ENCODE peak calls at places on chromosomes 6 and 20, in five cellular contexts. M is anterior cingulate cortex; H is stimulated activated CD4-positive, alpha-beta T cell treated with anti-CD3 and anti-CD28 coated beads, Interleukin-4, amount 100 ng/mL, for 48 hours; Y is testis; A is ELR. C is an unnamed sample.

GRCh38 chr6:128696651-128697391 is 176.4 kb upstream of the PTPRK start:
- DNase-seq in M (no peak), H (no peak), Y (no peak), A (peak), C (no peak)

GRCh38 chr20:56826971-56827645 is 198.0 kb downstream of the TFAP2C start:
- DNase-seq in M (no peak), H (no peak), Y (no peak), A (peak), C (no peak)

GRCh38 chr6:167056370-167056769 is 57.2 kb downstream of the CEP43 start:
- DNase-seq in M (no peak), H (no peak), Y (no peak), A (no peak), C (no peak)

GRCh38 chr6:154202334-154202733 is 154.3 kb downstream of the IPCEF1 start:
- DNase-seq in M (no peak), H (no peak), Y (no peak), A (no peak), C (no peak)

GRCh38 chr6:138970856-138971425 is 17.1 kb downstream of the REPS1 start:
- DNase-seq in M (no peak), H (no peak), Y (no peak), A (peak), C (no peak)

GRCh38 chr6:47247227-47247797 is 62.4 kb downstream of the TNFRSF21 start:
- DNase-seq in M (no peak), H (no peak), Y (no peak), A (no peak), C (no peak)

GRCh38 chr6:29651413-29652197 is 5.3 kb upstream of the MOG start:
- DNase-seq in M (no peak), H (no peak), Y (no peak), A (peak), C (no peak)

GRCh38 chr20:58892932-58893224 is 40.4 kb downstream of the GNAS start:
- DNase-seq in M (no peak), H (no peak), Y (no peak), A (no peak), C (no peak)

GRCh38 chr20:45450097-45450818 is 19.3 kb upstream of the WFDC2 start:
- DNase-seq in M (no peak), H (no peak), Y (peak), A (peak), C (no peak)

GRCh38 chr6:21200056-21200870 is 393.3 kb upstream of the SOX4 start:
- DNase-seq in M (no peak), H (no peak), Y (no peak), A (no peak), C (no peak)

GRCh38 chr6:104431096-104431495 is 428.6 kb downstream of the HACE1 start:
- DNase-seq in M (no peak), H (no peak), Y (no peak), A (no peak), C (no peak)

GRCh38 chr6:130405549-130405948 is 39.7 kb downstream of the TMEM200A start:
- DNase-seq in M (no peak), H (no peak), Y (no peak), A (no peak), C (no peak)

GRCh38 chr6:168870982-168871381 is 382.7 kb downstream of the THBS2 start:
- DNase-seq in M (no peak), H (no peak), Y (no peak), A (no peak), C (no peak)

GRCh38 chr6:89079611-89080213 is 839 bp upstream of the PNRC1 start:
- DNase-seq in M (no peak), H (no peak), Y (peak), A (peak), C (peak)

GRCh38 chr20:59051666-59052065 is 9.1 kb upstream of the PRELID3B start:
- DNase-seq in M (no peak), H (no peak), Y (no peak), A (no peak), C (no peak)

GRCh38 chr20:18628330-18628941 is 40.6 kb downstream of the DTD1 start:
- DNase-seq in M (no peak), H (peak), Y (no peak), A (peak), C (peak)

GRCh38 chr6:160431791-160432404 is 83.7 kb downstream of the SLC22A3 start:
- DNase-seq in M (no peak), H (no peak), Y (peak), A (no peak), C (no peak)

GRCh38 chr6:138593100-138593877 is 94.0 kb upstream of the NHSL1 start:
- DNase-seq in M (no peak), H (peak), Y (peak), A (peak), C (no peak)

GRCh38 chr6:122995930-122996796 is at the start of gene CLVS2:
- DNase-seq in M (no peak), H (no peak), Y (peak), A (no peak), C (peak)

GRCh38 chr6:44053760-44054556 is 73.3 kb downstream of the MRPL14 start:
- DNase-seq in M (no peak), H (no peak), Y (no peak), A (peak), C (no peak)

GRCh38 chr6:169445661-169446581 is 192.3 kb upstream of the THBS2 start:
- DNase-seq in M (no peak), H (no peak), Y (no peak), A (no peak), C (no peak)

GRCh38 chr6:129454482-129454881 is 255.5 kb downstream of the ARHGAP18 start:
- DNase-seq in M (no peak), H (no peak), Y (no peak), A (no peak), C (no peak)

GRCh38 chr6:18640754-18641153 is 253.6 kb downstream of the RNF144B start:
- DNase-seq in M (no peak), H (no peak), Y (no peak), A (no peak), C (no peak)

GRCh38 chr6:28330033-28330432 is 5.9 kb downstream of the ZSCAN31 start:
- DNase-seq in M (no peak), H (no peak), Y (no peak), A (no peak), C (no peak)

GRCh38 chr20:3783068-3783489 is 1.8 kb upstream of the SPEF1 start:
- DNase-seq in M (no peak), H (no peak), Y (no peak), A (no peak), C (no peak)

GRCh38 chr6:30979076-30979475 is 4.4 kb upstream of the MUC21 start:
- DNase-seq in M (no peak), H (no peak), Y (no peak), A (no peak), C (no peak)